ENCODE peak calls at places on chromosomes 11 and 22, in six cellular contexts. K is midbrain, X is psoas muscle, M is left kidney, Y is amniotic stem cell, Z is bronchial epithelial cell. P is an unnamed sample.

GRCh38 chr11:77559686-77560425 is 29.9 kb upstream of the AQP11 start:
- DNase-seq in X (no peak), M (no peak), Y (no peak), K (no peak), Z (peak), P (no peak)

GRCh38 chr11:15616130-15617105 is 501.7 kb downstream of the INSC start:
- DNase-seq in Z (no peak), Y (no peak), X (no peak), K (no peak), M (peak), P (peak)

GRCh38 chr22:31107206-31108118 is at the start of gene SELENOM:
- DNase-seq in K (peak), Z (peak), Y (peak), M (peak), X (peak), P (peak)

GRCh38 chr11:62150887-62151736 is 27.3 kb downstream of the INCENP start:
- DNase-seq in K (no peak), X (no peak), Z (no peak), M (no peak), Y (no peak), P (no peak)

GRCh38 chr11:76392889-76393288 is 11.8 kb downstream of the GVQW3 start:
- DNase-seq in X (no peak), K (no peak), M (no peak), Y (no peak), Z (no peak), P (no peak)

GRCh38 chr11:67545280-67545679 is 22.0 kb upstream of the CABP2 start:
- DNase-seq in Y (no peak), Z (no peak), K (no peak), M (peak), X (no peak), P (no peak)

GRCh38 chr11:91199866-91200265 is 977.0 kb upstream of the CHORDC1 start:
- DNase-seq in M (no peak), X (no peak), Z (no peak), K (no peak), Y (no peak), P (peak)

GRCh38 chr11:6627762-6628241 is 8.6 kb upstream of the TPP1 start:
- DNase-seq in M (no peak), K (no peak), X (no peak), Z (no peak), Y (no peak), P (no peak)

GRCh38 chr22:44669725-44670027 is 32.3 kb upstream of the PRR5 start:
- DNase-seq in K (no peak), Z (no peak), X (peak), M (peak), Y (no peak), P (no peak)

GRCh38 chr22:48045369-48045768 is 1282.9 kb downstream of the TBC1D22A start:
- DNase-seq in M (no peak), K (no peak), Z (no peak), X (no peak), Y (no peak), P (no peak)

GRCh38 chr11:117809236-117810055 is 12.4 kb upstream of the DSCAML1 start:
- DNase-seq in X (peak), K (peak), M (peak), Z (peak), Y (no peak), P (peak)

GRCh38 chr11:118437046-118437735 is 899 bp downstream of the KMT2A start:
- DNase-seq in M (peak), X (peak), K (peak), Y (no peak), Z (peak), P (peak)

GRCh38 chr22:46418827-46419226 is 83.3 kb downstream of the TRMU start:
- DNase-seq in Y (no peak), K (no peak), Z (no peak), M (no peak), X (no peak), P (no peak)

GRCh38 chr11:76835928-76836612 is 24.6 kb upstream of the ACER3 start:
- DNase-seq in M (no peak), Y (peak), X (no peak), Z (peak), K (no peak), P (no peak)

GRCh38 chr11:94011478-94011877 is 9.7 kb upstream of the HEPHL1 start:
- DNase-seq in K (no peak), Y (no peak), Z (peak), M (no peak), X (no peak), P (no peak)

GRCh38 chr11:82811369-82811768 is 77.7 kb upstream of the FAM181B start:
- DNase-seq in X (no peak), Y (no peak), Z (no peak), K (no peak), M (peak), P (peak)

GRCh38 chr22:35301370-35301874 is 1.7 kb downstream of the TOM1 start:
- DNase-seq in M (peak), Z (peak), K (no peak), Y (peak), X (peak), P (no peak)

GRCh38 chr22:38314992-38315800 is 2.0 kb downstream of the CSNK1E start:
- DNase-seq in Z (no peak), X (no peak), K (peak), M (peak), Y (no peak), P (peak)

GRCh38 chr11:69859275-69859934 is 40.2 kb upstream of the FGF3 start:
- DNase-seq in Z (no peak), M (no peak), K (no peak), Y (no peak), X (no peak), P (no peak)

GRCh38 chr11:17779861-17780594 is 45.4 kb downstream of the KCNC1 start:
- DNase-seq in Z (no peak), K (no peak), M (no peak), X (no peak), Y (no peak), P (no peak)

GRCh38 chr22:35835998-35836691 is 118.5 kb downstream of the APOL5 start:
- DNase-seq in M (peak), Z (peak), K (peak), Y (peak), X (no peak), P (peak)

GRCh38 chr11:33785609-33786008 is 11.3 kb upstream of the FBXO3 start:
- DNase-seq in M (no peak), Z (no peak), Y (no peak), X (no peak), K (no peak), P (no peak)

GRCh38 chr11:120648706-120649250 is 137.2 kb downstream of the GRIK4 start:
- DNase-seq in Z (no peak), K (no peak), X (no peak), M (no peak), Y (no peak), P (no peak)

GRCh38 chr11:35030716-35031213 is 108.2 kb upstream of the CD44 start:
- DNase-seq in K (no peak), Y (peak), M (no peak), Z (peak), X (peak), P (no peak)

GRCh38 chr22:46797355-46797754 is 34.9 kb downstream of the TBC1D22A start:
- DNase-seq in Z (peak), X (no peak), K (no peak), M (peak), Y (no peak), P (no peak)

GRCh38 chr22:44567846-44568493 is 69.9 kb upstream of the RTL6 start:
- DNase-seq in M (peak), X (peak), K (no peak), Y (no peak), Z (peak), P (no peak)

GRCh38 chr11:772429-773390 is 4.6 kb downstream of the GATD1 start:
- DNase-seq in Y (no peak), Z (no peak), X (no peak), M (no peak), K (peak), P (no peak)

GRCh38 chr22:49322231-49322630 is 505.4 kb downstream of the BRD1 start:
- DNase-seq in Z (no peak), K (no peak), X (peak), M (no peak), Y (no peak), P (no peak)

P was measured in retina.